ENCODE peak calls at places on chromosome 7, in nine cellular contexts. W is AG04450; S is GM04503; J is suprapubic skin; O is AG10803; U is midbrain; E is AG09309; A is CD8-positive, alpha-beta T cell; B is psoas muscle. D is an unnamed sample.
A peak's percentile ranks its signal among the peaks of the same experiment; 100 is the strongest.

GRCh38 chr7:92802398-92802797 is 34.0 kb downstream of the CDK6 start:
- DNase-seq in J (no peak), B (no peak), A (no peak), O (no peak), S (no peak), E (no peak), W (no peak), U (no peak), D (no peak)

GRCh38 chr7:74263399-74264120 is 9.4 kb upstream of the RFC2 start:
- DNase-seq in J (no peak), A (no peak), O (no peak), W (no peak), B (no peak), U (no peak), E (no peak), S (no peak), D (no peak)

GRCh38 chr7:100801833-100802568 is 25.3 kb downstream of the EPHB4 start:
- DNase-seq in J (no peak), W (peak; percentile 49), E (peak; percentile 67), U (no peak), O (peak; percentile 85), B (no peak), S (peak; percentile 56), A (no peak), D (no peak)

GRCh38 chr7:49763791-49764190 is 9.6 kb upstream of the VWC2 start:
- DNase-seq in W (no peak), B (no peak), O (no peak), U (no peak), E (no peak), S (no peak), A (no peak), J (no peak), D (no peak)

GRCh38 chr7:103718482-103719415 is 270.7 kb downstream of the RELN start:
- DNase-seq in U (no peak), S (no peak), E (no peak), B (no peak), W (no peak), J (no peak), A (no peak), O (peak; percentile 16), D (no peak)

GRCh38 chr7:26091933-26092332 is 60.1 kb upstream of the NFE2L3 start:
- DNase-seq in J (no peak), E (no peak), O (no peak), A (no peak), W (no peak), S (no peak), U (no peak), B (no peak), D (no peak)

GRCh38 chr7:156437021-156437614 is 203.5 kb upstream of the RNF32 start:
- DNase-seq in O (no peak), B (no peak), J (no peak), W (no peak), U (no peak), A (no peak), S (no peak), E (no peak), D (no peak)

GRCh38 chr7:64768824-64769223 is 25.4 kb upstream of the ZNF138 start:
- DNase-seq in B (no peak), A (no peak), W (no peak), J (no peak), O (no peak), S (no peak), U (no peak), E (no peak), D (no peak)

GRCh38 chr7:101941481-101942383 is 124.3 kb downstream of the CUX1 start:
- DNase-seq in J (no peak), O (peak; percentile 72), A (no peak), S (peak; percentile 60), E (no peak), B (no peak), W (no peak), U (no peak), D (no peak)

D was measured in heart left ventricle.